ENCODE peak calls at places on chromosomes 1 and 21, in six cellular contexts. V, B, G, X, K and U are unnamed samples.

GRCh38 chr1:160261526-160261877 is 847 bp downstream of the DCAF8 start:
- DNase-seq in V (peak), B (peak), G (no peak), X (no peak), K (peak), U (peak)

GRCh38 chr1:108861566-108861965 is 4.7 kb upstream of the AKNAD1 start:
- DNase-seq in V (no peak), B (no peak), G (no peak), X (no peak), K (no peak), U (no peak)

GRCh38 chr1:192998536-192998935 is 60.6 kb downstream of the UCHL5 start:
- DNase-seq in V (no peak), B (no peak), G (no peak), X (no peak), K (no peak), U (no peak)

GRCh38 chr1:38958967-38959366 is 17.3 kb upstream of the RHBDL2 start:
- DNase-seq in V (no peak), B (no peak), G (no peak), X (no peak), K (no peak), U (no peak)

GRCh38 chr21:45409466-45410150 is 4.6 kb downstream of the COL18A1 start:
- DNase-seq in V (no peak), B (no peak), G (peak), X (no peak), K (no peak), U (no peak)

GRCh38 chr21:15850645-15851044 is 120.9 kb downstream of the USP25 start:
- DNase-seq in V (no peak), B (no peak), G (no peak), X (no peak), K (no peak), U (no peak)

GRCh38 chr21:15121655-15122120 is 56.9 kb upstream of the NRIP1 start:
- DNase-seq in V (no peak), B (no peak), G (peak), X (no peak), K (no peak), U (peak)

GRCh38 chr1:154720328-154721301 is 112.6 kb upstream of the ADAR start:
- DNase-seq in V (no peak), B (no peak), G (no peak), X (no peak), K (no peak), U (no peak)

GRCh38 chr1:147895123-147895522 is 7.5 kb upstream of the GJA8 start:
- DNase-seq in V (no peak), B (no peak), G (no peak), X (no peak), K (no peak), U (no peak)

GRCh38 chr1:64241069-64241468 is 37.6 kb downstream of the UBE2U start:
- DNase-seq in V (no peak), B (no peak), G (no peak), X (no peak), K (no peak), U (no peak)
- H3K27ac ChIP-seq in V (no peak), B (no peak), G (no peak), X (no peak), K (no peak), U (no peak)

GRCh38 chr21:37460196-37460595 is 93.6 kb downstream of the DYRK1A start:
- DNase-seq in V (no peak), B (no peak), G (no peak), X (no peak), K (no peak), U (no peak)
- H3K27ac ChIP-seq in V (no peak), B (no peak), G (no peak), X (no peak), K (no peak), U (no peak)

DNA sequence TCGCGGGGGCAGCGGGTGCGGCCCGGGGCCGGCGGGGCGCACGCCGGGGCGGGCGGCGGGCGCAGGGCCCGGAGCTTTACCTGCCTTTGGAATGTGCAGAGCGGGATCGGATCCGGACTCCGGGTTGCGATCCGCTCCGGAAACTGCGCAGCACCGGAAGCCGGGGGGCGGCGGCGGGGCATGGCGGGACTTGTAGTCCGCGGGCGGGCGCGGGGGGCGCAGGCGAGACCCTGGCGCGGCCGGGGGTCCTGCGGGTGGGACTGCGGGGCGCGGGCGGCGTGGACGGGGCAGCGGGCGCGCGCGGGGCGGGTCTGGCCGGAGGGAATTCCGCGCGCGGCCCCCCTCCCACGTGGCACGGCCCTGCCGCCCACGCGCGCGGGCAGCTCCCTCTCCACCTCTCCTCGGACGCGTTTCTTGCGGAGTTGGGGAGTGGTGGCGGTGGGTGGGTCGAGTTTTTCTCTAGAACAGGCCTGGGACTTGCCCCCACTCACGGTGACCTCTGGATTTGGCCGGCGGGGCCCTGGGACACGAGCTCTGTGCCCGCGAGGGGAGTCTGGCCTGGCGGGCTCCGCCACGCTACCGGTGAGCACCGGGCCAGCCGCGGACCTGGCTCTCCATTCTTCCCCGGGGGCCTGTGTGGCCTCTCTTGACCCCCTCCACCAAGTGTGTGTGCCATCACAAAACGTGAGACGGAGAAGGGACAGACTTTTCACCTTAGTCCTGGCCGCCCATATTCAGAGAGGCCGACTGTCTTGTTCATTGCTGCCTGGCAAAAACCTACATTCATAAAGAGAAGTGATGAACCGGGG is at the start of gene PRDM15:
- DNase-seq in V (peak), B (peak), G (peak), X (peak), K (peak), U (peak)
- H3K27ac ChIP-seq in V (peak), B (peak), G (peak), X (peak), K (peak), U (peak)

GRCh38 chr1:200916681-200917080 is 22.0 kb downstream of the INAVA start:
- DNase-seq in V (no peak), B (no peak), G (no peak), X (no peak), K (no peak), U (no peak)
- H3K27ac ChIP-seq in V (no peak), B (no peak), G (no peak), X (no peak), K (peak), U (peak)

GRCh38 chr21:27268290-27268689 is 301.4 kb upstream of the ADAMTS5 start:
- DNase-seq in V (no peak), B (no peak), G (no peak), X (no peak), K (no peak), U (no peak)
- H3K27ac ChIP-seq in V (no peak), B (peak), G (no peak), X (no peak), K (no peak), U (no peak)

DNA sequence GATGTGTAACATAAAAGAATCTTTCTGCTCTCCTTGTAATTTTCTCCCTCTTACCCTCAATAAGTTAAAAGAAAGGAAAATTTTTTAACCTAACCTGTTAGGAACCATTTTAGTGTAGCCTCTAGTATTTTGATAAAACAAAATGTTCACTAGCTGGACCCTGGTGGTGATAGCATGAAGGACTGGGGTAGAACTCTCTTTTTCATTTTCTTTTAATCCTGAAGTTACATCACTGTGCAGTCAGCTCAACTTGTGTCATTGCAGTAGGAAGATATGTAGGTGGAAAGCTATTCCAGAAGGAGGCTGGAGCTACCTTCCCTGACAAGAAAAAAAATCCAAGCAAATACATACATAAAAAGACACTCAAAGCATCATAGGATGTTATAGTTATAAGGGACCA is 39.3 kb downstream of the NFIA start:
- DNase-seq in V (no peak), B (no peak), G (no peak), X (no peak), K (no peak), U (no peak)
- H3K27ac ChIP-seq in V (peak), B (no peak), G (peak), X (peak), K (peak), U (no peak)

GRCh38 chr1:172941945-172942344 is 108.8 kb downstream of the TNFSF18 start:
- DNase-seq in V (no peak), B (no peak), G (no peak), X (no peak), K (no peak), U (no peak)
- H3K27ac ChIP-seq in V (no peak), B (no peak), G (no peak), X (no peak), K (no peak), U (no peak)

GRCh38 chr1:31984419-31985347 is 29.0 kb upstream of the KHDRBS1 start:
- DNase-seq in V (no peak), B (no peak), G (no peak), X (no peak), K (no peak), U (no peak)

GRCh38 chr1:31980835-31981782 is 32.6 kb upstream of the KHDRBS1 start:
- DNase-seq in V (no peak), B (no peak), G (no peak), X (no peak), K (no peak), U (no peak)

GRCh38 chr1:31981976-31982375 is 31.7 kb upstream of the KHDRBS1 start:
- DNase-seq in V (no peak), B (no peak), G (no peak), X (no peak), K (no peak), U (peak)

GRCh38 chr1:31987231-31987630 is 26.4 kb upstream of the KHDRBS1 start:
- DNase-seq in V (no peak), B (no peak), G (no peak), X (no peak), K (no peak), U (no peak)

DNA sequence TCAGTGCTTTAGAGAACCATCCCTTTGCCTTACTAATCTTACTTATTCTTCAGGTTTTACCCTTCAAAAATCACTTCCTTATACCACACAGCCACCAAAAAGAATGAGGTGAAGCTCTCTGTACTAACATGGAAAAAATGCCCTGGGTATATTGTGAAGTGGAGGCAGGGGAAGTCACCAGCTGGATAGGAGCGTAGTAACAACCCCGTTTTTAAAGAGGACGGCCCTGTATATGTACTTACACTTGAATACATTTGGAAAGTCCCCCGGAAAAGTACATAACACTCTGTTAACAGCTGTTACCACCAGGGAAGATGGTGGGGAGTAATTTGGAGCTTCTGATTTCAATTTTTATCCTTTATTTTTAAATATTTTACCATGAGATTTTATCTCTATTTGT is 28.2 kb upstream of the KHDRBS1 start:
- DNase-seq in V (no peak), B (no peak), G (no peak), X (no peak), K (no peak), U (no peak)
- H3K27ac ChIP-seq in V (no peak), B (peak), G (no peak), X (no peak), K (peak), U (no peak)

DNA sequence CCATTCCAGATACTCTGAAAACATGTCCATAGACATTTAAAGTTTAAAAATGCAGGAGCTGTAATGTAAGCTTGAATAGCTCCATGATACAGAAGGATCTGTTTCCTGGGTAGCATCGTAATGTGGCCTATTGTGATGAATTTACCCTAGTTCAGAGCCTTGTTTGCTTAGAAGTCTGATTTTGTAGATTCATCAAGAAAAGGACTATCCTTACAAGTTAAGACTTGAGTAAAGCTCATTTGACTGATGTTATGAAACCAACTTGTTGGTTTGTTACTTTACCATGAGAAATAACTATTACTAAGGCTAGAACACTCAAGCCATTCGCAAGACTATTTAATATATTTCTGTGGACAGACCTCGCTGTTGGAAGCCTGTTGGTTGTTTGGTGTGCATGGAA is 55.6 kb downstream of the KIF1B start:
- DNase-seq in V (no peak), B (no peak), G (no peak), X (no peak), K (no peak), U (no peak)
- H3K27ac ChIP-seq in V (no peak), B (no peak), G (no peak), X (no peak), K (no peak), U (no peak)